ENCODE peak calls at places on chromosomes 12 and 14, in five cellular contexts. H, O, S, J and V are unnamed samples.

GRCh38 chr12:67651380-67651695 is 2.8 kb downstream of the DYRK2 start:
- DNase-seq in H (no peak), O (peak; percentile 50), S (peak; percentile 60), J (no peak), V (peak; percentile 71)

GRCh38 chr12:42380733-42381132 is 54.8 kb downstream of the PPHLN1 start:
- DNase-seq in H (no peak), O (no peak), S (no peak), J (no peak), V (no peak)

GRCh38 chr14:74667758-74668157 is 45.1 kb downstream of the AREL1 start:
- DNase-seq in H (no peak), O (no peak), S (peak; percentile 78), J (no peak), V (peak; percentile 90)

GRCh38 chr14:106528717-106529116 is 1002.3 kb downstream of the TMEM121 start:
- DNase-seq in H (no peak), O (no peak), S (no peak), J (no peak), V (no peak)

GRCh38 chr12:115079760-115080159 is 395.8 kb upstream of the TBX3 start:
- DNase-seq in H (no peak), O (no peak), S (no peak), J (no peak), V (no peak)

GRCh38 chr12:128111951-128112350 is 155.0 kb upstream of the TMEM132C start:
- DNase-seq in H (no peak), O (no peak), S (no peak), J (peak; percentile 54), V (no peak)

GRCh38 chr12:116427200-116427932 is 131.8 kb upstream of the MAP1LC3B2 start:
- DNase-seq in H (no peak), O (no peak), S (peak; percentile 20), J (no peak), V (peak; percentile 19)

GRCh38 chr14:28783593-28784143 is 17.1 kb downstream of the FOXG1 start:
- DNase-seq in H (no peak), O (no peak), S (no peak), J (no peak), V (no peak)

GRCh38 chr12:125346361-125346760 is 281.1 kb downstream of the AACS start:
- DNase-seq in H (no peak), O (no peak), S (no peak), J (no peak), V (peak; percentile 7)
- TF ChIP-seq CTCF in H (no peak), O (no peak), S (no peak), J (no peak), V (peak; percentile 3)

GRCh38 chr12:69630191-69630590 is 19.5 kb upstream of the LRRC10 start:
- DNase-seq in H (no peak), O (no peak), S (no peak), J (no peak), V (no peak)

DNA sequence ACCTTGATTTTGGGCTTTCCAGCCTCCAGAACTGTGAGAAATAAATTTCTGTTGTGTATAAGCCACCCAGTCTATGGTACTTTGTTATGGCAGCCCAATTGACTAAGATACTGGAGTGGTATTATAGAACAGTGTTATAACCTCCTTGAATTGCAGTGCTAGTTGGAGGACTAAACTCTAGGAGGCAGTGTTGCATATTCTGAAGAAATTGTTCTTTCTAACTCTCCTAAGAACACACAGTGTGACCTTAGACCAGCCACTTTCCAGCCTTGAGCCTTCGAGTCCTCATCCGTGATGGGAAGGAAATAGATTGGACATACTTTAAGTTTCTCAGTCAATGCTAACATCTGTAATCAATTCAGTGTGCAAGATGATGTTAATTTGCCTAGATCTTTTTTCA is 22.4 kb upstream of the LRRC10 start:
- DNase-seq in H (no peak), O (no peak), S (no peak), J (no peak), V (no peak)
- TF ChIP-seq CTCF in H (no peak), O (peak; percentile 14), S (peak; percentile 17), J (no peak), V (no peak)

GRCh38 chr12:53986686-53987180 is 1.8 kb downstream of the HOXC10 start:
- DNase-seq in H (no peak), O (no peak), S (no peak), J (no peak), V (no peak)

GRCh38 chr12:53983580-53984572 is 1.1 kb upstream of the HOXC10 start:
- DNase-seq in H (no peak), O (no peak), S (no peak), J (no peak), V (no peak)

GRCh38 chr12:53985900-53986685 is 1.1 kb downstream of the HOXC10 start:
- DNase-seq in H (no peak), O (no peak), S (no peak), J (no peak), V (no peak)

GRCh38 chr12:53984901-53985357 is at the start of gene HOXC10:
- DNase-seq in H (peak; percentile 50), O (peak; percentile 86), S (peak; percentile 73), J (peak; percentile 99), V (peak; percentile 84)

GRCh38 chr12:53985358-53985899 is 483 bp downstream of the HOXC10 start:
- DNase-seq in H (no peak), O (no peak), S (no peak), J (no peak), V (no peak)
- TF ChIP-seq CTCF in H (no peak), O (no peak), S (no peak), J (no peak), V (no peak)

GRCh38 chr12:124715121-124715990 is 147.9 kb upstream of the NCOR2 start:
- DNase-seq in H (no peak), O (no peak), S (no peak), J (no peak), V (no peak)

GRCh38 chr12:124718458-124718857 is 145.2 kb downstream of the SCARB1 start:
- DNase-seq in H (no peak), O (no peak), S (no peak), J (no peak), V (no peak)

GRCh38 chr12:124713436-124714082 is 146.1 kb upstream of the NCOR2 start:
- DNase-seq in H (peak; percentile 50), O (peak; percentile 91), S (peak; percentile 91), J (no peak), V (peak; percentile 92)

GRCh38 chr12:124718052-124718451 is 145.6 kb downstream of the SCARB1 start:
- DNase-seq in H (no peak), O (no peak), S (no peak), J (no peak), V (no peak)

GRCh38 chr12:124716208-124717141 is 147.2 kb downstream of the SCARB1 start:
- DNase-seq in H (no peak), O (no peak), S (no peak), J (no peak), V (no peak)
- TF ChIP-seq CTCF in H (no peak), O (no peak), S (no peak), J (no peak), V (no peak)

GRCh38 chr12:93805736-93806141 is 128.6 kb downstream of the CRADD start:
- DNase-seq in H (no peak), O (no peak), S (no peak), J (no peak), V (no peak)

GRCh38 chr12:93802293-93802692 is 125.1 kb downstream of the CRADD start:
- DNase-seq in H (no peak), O (no peak), S (no peak), J (no peak), V (no peak)

GRCh38 chr12:93804392-93805179 is 127.4 kb downstream of the CRADD start:
- DNase-seq in H (no peak), O (no peak), S (no peak), J (no peak), V (no peak)

GRCh38 chr12:93803408-93803807 is 126.2 kb downstream of the CRADD start:
- DNase-seq in H (no peak), O (no peak), S (peak; percentile 75), J (no peak), V (peak; percentile 90)

GRCh38 chr12:93802698-93803097 is 125.5 kb downstream of the CRADD start:
- DNase-seq in H (no peak), O (no peak), S (peak; percentile 48), J (no peak), V (peak; percentile 59)
- TF ChIP-seq CTCF in H (peak; percentile 27), O (no peak), S (peak; percentile 33), J (no peak), V (peak; percentile 49)

DNA sequence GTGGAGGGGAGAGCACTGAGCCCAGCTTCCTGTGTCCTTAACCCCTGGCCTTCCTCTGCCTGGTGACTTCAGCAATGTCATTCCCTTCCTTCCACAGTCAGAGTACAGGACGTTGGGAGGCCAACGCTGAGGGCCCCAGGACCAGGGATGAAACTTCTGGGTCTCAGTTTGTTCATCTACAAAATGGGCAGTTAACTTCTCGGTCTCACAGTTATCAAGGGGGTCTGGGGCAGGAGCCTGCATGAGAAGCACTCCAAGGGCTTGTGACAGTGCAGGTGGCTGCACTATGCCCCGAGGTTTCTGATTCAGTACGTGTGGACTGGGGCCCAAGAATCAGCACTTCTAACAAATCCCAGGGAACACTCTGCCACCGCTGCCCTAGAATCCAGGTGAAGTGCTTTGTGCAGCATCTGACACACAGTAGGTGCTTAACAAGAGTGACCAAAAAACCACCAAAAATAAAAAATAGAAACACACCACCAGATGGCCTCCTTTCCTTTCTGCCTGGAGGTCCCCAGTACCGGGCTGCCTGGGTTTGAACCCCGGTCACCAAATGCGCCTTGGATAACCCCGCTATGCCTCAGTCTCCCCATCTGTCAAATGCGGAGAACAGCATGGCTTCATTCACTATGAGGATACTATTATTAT is 80.4 kb downstream of the RFLNA start:
- DNase-seq in H (no peak), O (no peak), S (no peak), J (no peak), V (no peak)
- TF ChIP-seq CTCF in H (no peak), O (no peak), S (no peak), J (no peak), V (no peak)

GRCh38 chr14:47155395-47155794 is 503.8 kb upstream of the RPL10L start:
- DNase-seq in H (no peak), O (no peak), S (no peak), J (no peak), V (no peak)

GRCh38 chr14:47148686-47149085 is 497.1 kb upstream of the RPL10L start:
- DNase-seq in H (no peak), O (no peak), S (no peak), J (no peak), V (no peak)

GRCh38 chr14:47149326-47149725 is 497.7 kb upstream of the RPL10L start:
- DNase-seq in H (no peak), O (no peak), S (no peak), J (no peak), V (no peak)

GRCh38 chr14:47150267-47150666 is 498.7 kb upstream of the RPL10L start:
- DNase-seq in H (no peak), O (no peak), S (no peak), J (no peak), V (no peak)

GRCh38 chr14:47154276-47154797 is 502.8 kb upstream of the RPL10L start:
- DNase-seq in H (no peak), O (no peak), S (no peak), J (no peak), V (no peak)
- TF ChIP-seq CTCF in H (no peak), O (no peak), S (no peak), J (no peak), V (no peak)

DNA sequence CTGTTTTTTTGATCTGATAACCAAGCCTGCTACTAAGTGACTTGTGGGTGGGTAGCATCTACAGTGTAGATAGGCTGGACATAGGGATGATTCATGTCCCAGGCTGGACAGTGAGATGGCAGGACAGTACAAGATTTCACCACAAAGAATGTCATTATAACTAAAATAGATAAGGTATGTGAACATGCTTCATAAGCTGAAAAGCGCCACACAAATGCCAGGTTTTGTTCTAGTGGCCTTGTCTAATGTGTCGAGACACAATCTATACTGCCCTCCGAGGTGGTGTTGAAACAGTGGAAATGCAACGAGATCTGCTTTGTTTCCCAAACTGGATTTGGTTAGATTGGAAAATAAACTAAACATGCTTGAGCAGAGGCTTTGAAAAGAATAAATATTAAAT is 4.4 kb downstream of the LGALS3 start:
- DNase-seq in H (no peak), O (no peak), S (peak; percentile 72), J (no peak), V (peak; percentile 74)
- TF ChIP-seq CTCF in H (peak; percentile 45), O (no peak), S (peak; percentile 48), J (no peak), V (peak; percentile 59)